ENCODE peak calls at places on chromosomes 6 and 20, in ten cellular contexts. N is BJ, B is fibroblast of villous mesenchyme, H is HAP-1, O is hepatocyte, U is astrocyte of the spinal cord, D is IMR-90, E is MM.1S, G is mammary epithelial cell, Y is right cardiac atrium. T is an unnamed sample.

GRCh38 chr6:134880487-134881190 is 69.3 kb downstream of the ALDH8A1 start:
- DNase-seq in D (no peak), G (no peak), U (no peak), N (peak), B (peak), H (no peak), Y (no peak), O (no peak), E (no peak), T (no peak)

GRCh38 chr20:35730583-35731468 is 11.2 kb downstream of the RBM39 start:
- DNase-seq in O (no peak), B (no peak), G (no peak), H (no peak), N (no peak), U (no peak), D (no peak), E (no peak), Y (no peak), T (no peak)

GRCh38 chr6:135250751-135251356 is 69.7 kb downstream of the MYB start:
- DNase-seq in B (no peak), H (peak), D (no peak), O (no peak), U (no peak), Y (no peak), N (no peak), E (no peak), G (no peak), T (no peak)

GRCh38 chr6:134774244-134774643 is 175.7 kb downstream of the ALDH8A1 start:
- DNase-seq in Y (no peak), O (no peak), B (peak), H (no peak), G (peak), U (peak), E (no peak), D (peak), N (peak), T (no peak)

GRCh38 chr6:100088009-100088408 is 94.0 kb upstream of the MCHR2 start:
- DNase-seq in G (peak), B (peak), U (peak), O (no peak), D (peak), H (no peak), N (peak), E (no peak), Y (no peak), T (no peak)

GRCh38 chr6:38311201-38311600 is 328.5 kb downstream of the BTBD9 start:
- DNase-seq in G (no peak), N (no peak), D (no peak), O (no peak), Y (no peak), H (no peak), B (no peak), U (no peak), E (no peak), T (no peak)

GRCh38 chr20:62776692-62777527 is 19.4 kb upstream of the MRGBP start:
- DNase-seq in G (peak), Y (no peak), B (no peak), U (no peak), E (peak), H (peak), D (peak), O (no peak), N (no peak), T (peak)

GRCh38 chr6:111564482-111564945 is 41.2 kb downstream of the TRAF3IP2 start:
- DNase-seq in U (peak), H (no peak), G (peak), D (peak), O (no peak), B (no peak), Y (peak), N (no peak), E (no peak), T (peak)

GRCh38 chr6:3987072-3987471 is 91.9 kb downstream of the FAM217A start:
- DNase-seq in O (peak), U (peak), B (peak), Y (no peak), E (no peak), N (no peak), D (peak), H (no peak), G (no peak), T (no peak)

GRCh38 chr20:3710703-3711417 is 1.5 kb downstream of the SIGLEC1 start:
- DNase-seq in E (peak), N (no peak), H (peak), Y (peak), U (peak), O (peak), B (peak), D (peak), G (peak), T (peak)

GRCh38 chr6:64299176-64299575 is 663.6 kb downstream of the PHF3 start:
- DNase-seq in O (no peak), Y (no peak), H (peak), D (no peak), B (no peak), G (no peak), N (no peak), E (no peak), U (no peak), T (no peak)

GRCh38 chr20:37362231-37362792 is 16.4 kb downstream of the SRC start:
- DNase-seq in G (no peak), D (no peak), U (no peak), E (no peak), Y (no peak), B (no peak), O (no peak), N (no peak), H (no peak), T (no peak)

GRCh38 chr6:26250806-26251075 is 114.3 kb upstream of the BTN3A2 start:
- DNase-seq in G (no peak), U (no peak), B (no peak), E (no peak), H (no peak), D (peak), N (no peak), Y (no peak), O (no peak), T (no peak)

GRCh38 chr6:30915591-30915946 is 1.5 kb downstream of the VARS2 start:
- DNase-seq in G (peak), N (no peak), D (peak), O (peak), E (peak), Y (no peak), B (peak), H (peak), U (peak), T (no peak)

GRCh38 chr20:20366896-20367680 is 816 bp upstream of the INSM1 start:
- DNase-seq in O (no peak), G (no peak), Y (no peak), H (no peak), B (no peak), N (no peak), E (no peak), U (no peak), D (no peak), T (no peak)

GRCh38 chr20:60238992-60239655 is 280.9 kb downstream of the CDH26 start:
- DNase-seq in D (no peak), B (no peak), G (no peak), E (no peak), N (no peak), O (no peak), U (peak), H (no peak), Y (no peak), T (no peak)

GRCh38 chr20:17666491-17666890 is 15.6 kb downstream of the RRBP1 start:
- DNase-seq in Y (no peak), H (no peak), O (no peak), U (peak), G (no peak), B (no peak), E (no peak), D (peak), N (no peak), T (no peak)

GRCh38 chr6:78500299-78501089 is 366.9 kb upstream of the IRAK1BP1 start:
- DNase-seq in D (no peak), N (no peak), H (no peak), O (no peak), G (no peak), B (no peak), U (no peak), Y (no peak), E (no peak), T (no peak)

GRCh38 chr6:65595540-65595939 is 111.5 kb downstream of the EYS start:
- DNase-seq in N (no peak), U (no peak), E (no peak), G (no peak), O (no peak), D (no peak), H (no peak), Y (no peak), B (no peak), T (no peak)

GRCh38 chr6:111870751-111871064 is 2.5 kb downstream of the FYN start:
- DNase-seq in O (no peak), U (no peak), B (no peak), Y (no peak), G (no peak), H (no peak), N (no peak), E (no peak), D (no peak), T (no peak)

GRCh38 chr6:160348552-160349441 is 619 bp downstream of the SLC22A3 start:
- DNase-seq in G (peak), E (no peak), D (no peak), Y (peak), O (peak), H (no peak), N (no peak), U (peak), B (peak), T (no peak)

GRCh38 chr20:24828992-24829648 is 119.9 kb upstream of the CST7 start:
- DNase-seq in O (no peak), G (no peak), Y (no peak), U (no peak), D (no peak), E (no peak), H (no peak), B (no peak), N (no peak), T (no peak)

GRCh38 chr20:54475334-54476287 is at the start of gene DOK5:
- DNase-seq in O (peak), B (no peak), H (no peak), Y (peak), U (peak), E (no peak), N (no peak), D (peak), G (peak), T (peak)

GRCh38 chr6:93124226-93124625 is 295.1 kb downstream of the EPHA7 start:
- DNase-seq in U (no peak), G (no peak), E (no peak), H (no peak), O (no peak), D (no peak), B (peak), N (no peak), Y (no peak), T (no peak)

GRCh38 chr6:34140075-34140474 is 5.8 kb downstream of the GRM4 start:
- DNase-seq in G (no peak), E (no peak), Y (no peak), H (no peak), B (no peak), O (no peak), D (no peak), U (no peak), N (no peak), T (no peak)

GRCh38 chr6:7341989-7342742 is 29.2 kb upstream of the SSR1 start:
- DNase-seq in H (no peak), O (peak), B (no peak), Y (peak), U (no peak), E (peak), N (no peak), G (no peak), D (no peak), T (no peak)

GRCh38 chr6:36793913-36794703 is 45.1 kb downstream of the CPNE5 start:
- DNase-seq in Y (no peak), N (no peak), H (no peak), O (peak), B (no peak), D (peak), E (no peak), U (no peak), G (no peak), T (no peak)

GRCh38 chr6:55913213-55914195 is 38.1 kb upstream of the BMP5 start:
- DNase-seq in D (peak), H (no peak), B (no peak), Y (no peak), N (no peak), O (no peak), G (no peak), U (no peak), E (no peak), T (no peak)

GRCh38 chr6:156731436-156731835 is 45.7 kb upstream of the ARID1B start:
- DNase-seq in H (no peak), D (peak), N (peak), E (no peak), U (peak), O (no peak), B (peak), Y (no peak), G (peak), T (no peak)

GRCh38 chr20:36709126-36709525 is 36.8 kb downstream of the NDRG3 start:
- DNase-seq in N (no peak), Y (no peak), H (no peak), O (no peak), U (no peak), G (no peak), D (no peak), E (no peak), B (no peak), T (no peak)

GRCh38 chr20:9999660-10000059 is 35.1 kb upstream of the ANKEF1 start:
- DNase-seq in G (no peak), E (peak), B (no peak), O (no peak), N (no peak), Y (no peak), H (no peak), D (no peak), U (no peak), T (peak)

GRCh38 chr6:16130932-16131387 is 2.1 kb downstream of the MYLIP start:
- DNase-seq in D (peak), N (no peak), H (no peak), B (peak), G (peak), E (peak), O (peak), U (peak), Y (no peak), T (peak)

GRCh38 chr6:113146878-113147277 is 710.3 kb upstream of the MARCKS start:
- DNase-seq in D (no peak), O (no peak), G (no peak), U (no peak), H (no peak), B (no peak), Y (no peak), N (no peak), E (no peak), T (no peak)

GRCh38 chr20:33450867-33451266 is 7.3 kb upstream of the SNTA1 start:
- DNase-seq in O (no peak), D (peak), N (no peak), G (peak), U (no peak), B (no peak), Y (no peak), E (no peak), H (no peak), T (no peak)

GRCh38 chr6:149331871-149332270 is 14.4 kb downstream of the TAB2 start:
- DNase-seq in H (no peak), O (no peak), B (no peak), D (peak), N (no peak), Y (no peak), E (no peak), U (no peak), G (no peak), T (no peak)

DNA sequence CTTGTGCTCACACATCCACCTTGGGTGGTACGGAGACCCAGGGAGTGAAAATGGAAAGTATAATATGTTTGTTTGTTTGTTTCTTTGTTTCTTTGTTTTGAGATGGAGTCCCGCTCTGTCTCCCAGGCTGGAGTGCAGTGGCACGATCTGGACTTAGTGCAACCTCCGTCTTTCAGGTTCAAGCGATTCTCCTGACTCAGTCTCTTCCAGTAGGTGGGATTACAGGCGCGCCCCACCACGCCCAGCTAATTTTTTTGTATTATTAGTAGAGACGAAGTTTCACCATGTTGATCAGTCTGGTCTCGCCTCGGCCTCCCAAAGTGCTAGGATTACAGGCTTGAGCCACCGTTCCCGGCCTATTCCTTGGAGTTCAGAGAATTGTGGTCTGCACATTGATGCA is 115.4 kb downstream of the TRIM27 start:
- DNase-seq in Y (no peak), G (no peak), E (no peak), D (no peak), H (peak), B (no peak), O (no peak), U (no peak), N (no peak), T (no peak)
- H3K4me3 ChIP-seq in Y (no peak), G (peak), E (no peak), D (no peak), H (no peak), B (peak), O (no peak), U (peak), N (no peak), T (no peak)

GRCh38 chr6:28141500-28142329 is at the start of gene ZKSCAN8:
- DNase-seq in B (peak), H (peak), O (peak), D (peak), G (peak), U (peak), N (no peak), Y (peak), E (peak), T (peak)
- H3K4me3 ChIP-seq in B (peak), H (peak), O (peak), D (peak), G (peak), U (peak), N (peak), Y (peak), E (peak), T (peak)

DNA sequence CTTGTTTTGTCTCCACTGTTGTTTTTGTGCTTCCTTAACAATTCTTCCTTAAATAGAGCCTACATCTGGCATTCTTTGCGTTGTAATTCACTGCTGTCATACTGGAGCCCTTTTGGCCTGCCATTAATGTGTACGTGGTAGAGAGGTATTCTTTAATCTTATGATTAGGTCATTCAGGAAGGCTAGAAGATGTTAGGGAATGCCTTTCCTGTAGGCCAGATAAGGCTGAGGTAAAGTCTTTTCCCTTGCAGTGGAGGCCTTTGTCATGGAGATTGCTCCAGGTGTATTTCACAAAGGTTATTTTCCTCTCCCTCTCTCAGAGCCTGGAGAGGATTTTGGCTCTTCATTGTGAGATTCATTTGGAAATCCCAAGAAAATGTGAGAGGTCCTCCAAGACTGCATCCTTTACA is 146.9 kb downstream of the FUT9 start:
- DNase-seq in U (no peak), N (no peak), D (no peak), O (no peak), E (no peak), H (no peak), B (no peak), G (no peak), Y (no peak), T (no peak)
- H3K4me3 ChIP-seq in U (no peak), N (no peak), D (no peak), O (no peak), E (no peak), H (no peak), B (no peak), G (no peak), Y (no peak), T (no peak)

GRCh38 chr6:27668442-27669275 is 195.8 kb upstream of the ZNF184 start:
- DNase-seq in N (no peak), D (peak), U (peak), H (peak), Y (peak), G (peak), E (peak), B (peak), O (peak), T (no peak)
- H3K4me3 ChIP-seq in N (peak), D (no peak), U (peak), H (peak), Y (peak), G (peak), E (peak), B (peak), O (peak), T (no peak)

DNA sequence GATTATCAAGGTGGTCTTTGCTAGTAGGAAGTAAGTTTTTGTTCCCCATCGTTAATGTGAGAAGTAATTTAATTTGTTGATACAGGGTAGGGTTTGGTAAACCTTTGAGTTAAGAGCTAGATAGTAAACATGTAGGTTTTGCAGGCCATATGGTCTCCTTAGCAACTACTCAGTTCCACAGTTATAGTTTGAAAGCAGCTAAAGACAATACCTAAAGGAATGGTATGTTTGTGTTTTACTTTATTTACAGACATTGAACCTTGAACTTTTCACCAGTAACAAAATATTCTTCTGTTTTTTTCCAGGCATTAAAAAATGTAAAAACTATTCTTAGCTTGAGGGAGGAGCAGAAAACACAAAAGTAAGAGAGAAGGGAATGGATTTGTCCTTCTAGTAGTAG is 1.7 kb downstream of the CAP2 start:
- DNase-seq in G (no peak), U (no peak), H (no peak), Y (no peak), N (no peak), D (no peak), B (no peak), O (no peak), E (no peak), T (no peak)
- H3K4me3 ChIP-seq in G (peak), U (no peak), H (no peak), Y (peak), N (peak), D (no peak), B (no peak), O (no peak), E (no peak), T (peak)